ENCODE peak calls at places on chromosome 1, in nine cellular contexts. J, A, D, W, P, I, C, Y and Q are unnamed samples.

GRCh38 chr1:16394977-16395376 is 27.9 kb downstream of the SZRD1 start:
- DNase-seq in J (no peak), A (no peak), D (no peak), W (no peak), P (no peak), I (no peak), C (no peak), Y (no peak), Q (no peak)

GRCh38 chr1:205805082-205805711 is 7.8 kb downstream of the SLC41A1 start:
- DNase-seq in J (peak; percentile 10), A (no peak), D (no peak), W (no peak), P (no peak), I (no peak), C (no peak), Y (no peak), Q (no peak)

GRCh38 chr1:31054958-31055481 is 10.5 kb downstream of the PUM1 start:
- DNase-seq in J (no peak), A (no peak), D (no peak), W (no peak), P (no peak), I (no peak), C (no peak), Y (no peak), Q (no peak)

GRCh38 chr1:73868824-73869223 is 329.2 kb downstream of the LRRIQ3 start:
- DNase-seq in J (no peak), A (no peak), D (peak; percentile 84), W (no peak), P (no peak), I (no peak), C (no peak), Y (no peak), Q (no peak)

GRCh38 chr1:158021721-158022120 is 28.3 kb downstream of the KIRREL1 start:
- DNase-seq in J (no peak), A (no peak), D (peak; percentile 84), W (no peak), P (peak; percentile 29), I (peak; percentile 7), C (no peak), Y (no peak), Q (no peak)

GRCh38 chr1:65525297-65526048 is 105.0 kb downstream of the LEPR start:
- DNase-seq in J (no peak), A (peak; percentile 29), D (peak; percentile 15), W (no peak), P (no peak), I (no peak), C (no peak), Y (no peak), Q (no peak)

GRCh38 chr1:223233410-223234163 is 90.5 kb upstream of the TLR5 start:
- DNase-seq in J (no peak), A (no peak), D (no peak), W (peak; percentile 78), P (no peak), I (no peak), C (no peak), Y (no peak), Q (no peak)

GRCh38 chr1:205285391-205286101 is 36.0 kb downstream of the NUAK2 start:
- DNase-seq in J (peak; percentile 66), A (no peak), D (no peak), W (no peak), P (no peak), I (no peak), C (no peak), Y (no peak), Q (no peak)

GRCh38 chr1:207186503-207186902 is 82.5 kb downstream of the C4BPA start:
- DNase-seq in J (no peak), A (no peak), D (no peak), W (peak; percentile 7), P (no peak), I (no peak), C (no peak), Y (no peak), Q (no peak)

GRCh38 chr1:99603699-99604595 is 42.0 kb upstream of the PALMD start:
- DNase-seq in J (no peak), A (no peak), D (no peak), W (no peak), P (no peak), I (no peak), C (no peak), Y (no peak), Q (no peak)

GRCh38 chr1:3360646-3361257 is 93.7 kb upstream of the ARHGEF16 start:
- DNase-seq in J (no peak), A (no peak), D (no peak), W (no peak), P (no peak), I (no peak), C (no peak), Y (no peak), Q (no peak)

GRCh38 chr1:226403522-226404034 is 4.3 kb downstream of the PARP1 start:
- DNase-seq in J (no peak), A (peak; percentile 12), D (peak; percentile 52), W (peak; percentile 44), P (no peak), I (no peak), C (peak; percentile 12), Y (no peak), Q (no peak)

GRCh38 chr1:12019858-12020509 is 686 bp downstream of the MIIP start:
- DNase-seq in J (no peak), A (no peak), D (peak; percentile 27), W (no peak), P (peak; percentile 34), I (no peak), C (no peak), Y (no peak), Q (no peak)

GRCh38 chr1:59453297-59453970 is 156.5 kb downstream of the FGGY start:
- DNase-seq in J (no peak), A (no peak), D (no peak), W (no peak), P (no peak), I (no peak), C (no peak), Y (no peak), Q (no peak)

GRCh38 chr1:226602186-226603029 is 53.8 kb downstream of the STUM start:
- DNase-seq in J (no peak), A (no peak), D (no peak), W (peak; percentile 85), P (peak; percentile 38), I (no peak), C (no peak), Y (no peak), Q (no peak)

GRCh38 chr1:186858923-186859322 is 30.2 kb downstream of the PLA2G4A start:
- DNase-seq in J (no peak), A (no peak), D (no peak), W (no peak), P (no peak), I (no peak), C (no peak), Y (no peak), Q (no peak)

GRCh38 chr1:109877320-109877771 is 33.3 kb upstream of the CSF1 start:
- DNase-seq in J (no peak), A (peak; percentile 30), D (no peak), W (peak; percentile 89), P (no peak), I (no peak), C (peak; percentile 50), Y (peak; percentile 37), Q (no peak)

GRCh38 chr1:151994956-151995355 is 1.3 kb upstream of the S100A10 start:
- DNase-seq in J (no peak), A (no peak), D (peak; percentile 50), W (peak; percentile 81), P (peak; percentile 41), I (no peak), C (no peak), Y (no peak), Q (no peak)

GRCh38 chr1:59124166-59124565 is 172.7 kb upstream of the FGGY start:
- DNase-seq in J (no peak), A (no peak), D (no peak), W (peak; percentile 29), P (no peak), I (no peak), C (no peak), Y (no peak), Q (no peak)

GRCh38 chr1:3139451-3139852 is 70.4 kb downstream of the PRDM16 start:
- DNase-seq in J (no peak), A (no peak), D (no peak), W (no peak), P (no peak), I (no peak), C (no peak), Y (no peak), Q (no peak)